ENCODE peak calls at places on chromosomes 7 and 10, in eight cellular contexts. One of them, this sample, is unnamed. For H3K36me3 and H3K27me3, the result is how much of the 10 kb centered on the place peaks cover.

GRCh38 chr7:13037216-13037615 is 349.8 kb downstream of the ARL4A start:
- DNase-seq in lung: no peak
- DNase-seq in heart left ventricle: no peak
- DNase-seq in testis: no peak
- DNase-seq in lower lobe of right lung: no peak
- DNase-seq in fibroblast of lung: peak
- DNase-seq in neuronal stem cell: no peak
- DNase-seq in endodermal cell: no peak
- DNase-seq in this sample: no peak

GRCh38 chr7:7793249-7793648 is 74.8 kb upstream of the RPA3 start:
- DNase-seq in testis: no peak
- DNase-seq in fibroblast of lung: no peak
- DNase-seq in heart left ventricle: no peak
- DNase-seq in endodermal cell: no peak
- DNase-seq in neuronal stem cell: no peak
- DNase-seq in lung: no peak
- DNase-seq in lower lobe of right lung: no peak
- DNase-seq in this sample: no peak

GRCh38 chr10:70355234-70356021 is 27.0 kb downstream of the LRRC20 start:
- DNase-seq in lower lobe of right lung: no peak
- DNase-seq in heart left ventricle: no peak
- DNase-seq in testis: no peak
- DNase-seq in lung: no peak
- DNase-seq in endodermal cell: no peak
- DNase-seq in fibroblast of lung: no peak
- DNase-seq in neuronal stem cell: no peak
- DNase-seq in this sample: no peak

GRCh38 chr7:74032191-74032490 is 4.2 kb downstream of the ELN start:
- DNase-seq in neuronal stem cell: no peak
- DNase-seq in heart left ventricle: no peak
- DNase-seq in lower lobe of right lung: no peak
- DNase-seq in lung: peak
- DNase-seq in fibroblast of lung: peak
- DNase-seq in testis: peak
- DNase-seq in endodermal cell: no peak
- DNase-seq in this sample: no peak

GRCh38 chr10:44853148-44853734 is 57.9 kb upstream of the TMEM72 start:
- DNase-seq in lower lobe of right lung: no peak
- DNase-seq in heart left ventricle: no peak
- DNase-seq in neuronal stem cell: no peak
- DNase-seq in fibroblast of lung: peak
- DNase-seq in lung: no peak
- DNase-seq in endodermal cell: no peak
- DNase-seq in testis: peak
- DNase-seq in this sample: peak

GRCh38 chr7:21671859-21672258 is 129.0 kb downstream of the DNAH11 start:
- DNase-seq in neuronal stem cell: no peak
- DNase-seq in lower lobe of right lung: no peak
- DNase-seq in lung: no peak
- DNase-seq in heart left ventricle: no peak
- DNase-seq in fibroblast of lung: no peak
- DNase-seq in endodermal cell: no peak
- DNase-seq in testis: no peak
- DNase-seq in this sample: no peak

GRCh38 chr7:55964802-55965470 is 551 bp downstream of the NIPSNAP2 start:
- DNase-seq in testis: peak
- DNase-seq in heart left ventricle: peak
- DNase-seq in fibroblast of lung: peak
- DNase-seq in lung: peak
- DNase-seq in endodermal cell: peak
- DNase-seq in lower lobe of right lung: peak
- DNase-seq in neuronal stem cell: peak
- DNase-seq in this sample: peak

GRCh38 chr7:24354456-24354855 is 70.5 kb downstream of the NPY start:
- DNase-seq in heart left ventricle: no peak
- DNase-seq in lower lobe of right lung: no peak
- DNase-seq in neuronal stem cell: no peak
- DNase-seq in lung: no peak
- DNase-seq in testis: no peak
- DNase-seq in endodermal cell: no peak
- DNase-seq in fibroblast of lung: no peak
- DNase-seq in this sample: no peak

GRCh38 chr7:127251048-127251451 is 1.7 kb downstream of the GRM8 start:
- DNase-seq in fibroblast of lung: no peak
- DNase-seq in testis: no peak
- DNase-seq in lower lobe of right lung: no peak
- DNase-seq in heart left ventricle: no peak
- DNase-seq in neuronal stem cell: no peak
- DNase-seq in lung: no peak
- DNase-seq in endodermal cell: peak
- DNase-seq in this sample: no peak

GRCh38 chr7:141456298-141456697 is 94.9 kb upstream of the AGK start:
- DNase-seq in testis: no peak
- DNase-seq in lung: no peak
- DNase-seq in fibroblast of lung: peak
- DNase-seq in neuronal stem cell: no peak
- DNase-seq in endodermal cell: no peak
- DNase-seq in heart left ventricle: no peak
- DNase-seq in lower lobe of right lung: no peak
- DNase-seq in this sample: no peak

GRCh38 chr10:96238889-96239624 is 32.3 kb downstream of the BLNK start:
- DNase-seq in endodermal cell: no peak
- DNase-seq in neuronal stem cell: no peak
- DNase-seq in fibroblast of lung: no peak
- DNase-seq in testis: no peak
- DNase-seq in lower lobe of right lung: no peak
- DNase-seq in lung: no peak
- DNase-seq in heart left ventricle: no peak
- DNase-seq in this sample: no peak

GRCh38 chr7:17552952-17553351 is 254.5 kb downstream of the AHR start:
- DNase-seq in lower lobe of right lung: no peak
- DNase-seq in testis: no peak
- DNase-seq in neuronal stem cell: no peak
- DNase-seq in fibroblast of lung: peak
- DNase-seq in heart left ventricle: no peak
- DNase-seq in lung: no peak
- DNase-seq in endodermal cell: no peak
- DNase-seq in this sample: no peak

GRCh38 chr10:94355841-94356240 is 6.9 kb downstream of the NOC3L start:
- DNase-seq in lung: no peak
- DNase-seq in neuronal stem cell: no peak
- DNase-seq in heart left ventricle: no peak
- DNase-seq in testis: no peak
- DNase-seq in endodermal cell: no peak
- DNase-seq in lower lobe of right lung: no peak
- DNase-seq in fibroblast of lung: no peak
- DNase-seq in this sample: no peak

GRCh38 chr10:94349327-94349726 is 13.4 kb downstream of the NOC3L start:
- DNase-seq in lower lobe of right lung: no peak
- DNase-seq in endodermal cell: no peak
- DNase-seq in lung: no peak
- DNase-seq in neuronal stem cell: no peak
- DNase-seq in heart left ventricle: no peak
- DNase-seq in fibroblast of lung: no peak
- DNase-seq in testis: no peak
- DNase-seq in this sample: no peak

GRCh38 chr10:94351089-94351488 is 11.7 kb downstream of the NOC3L start:
- DNase-seq in endodermal cell: no peak
- DNase-seq in fibroblast of lung: no peak
- DNase-seq in neuronal stem cell: no peak
- DNase-seq in heart left ventricle: no peak
- DNase-seq in testis: no peak
- DNase-seq in lower lobe of right lung: no peak
- DNase-seq in lung: no peak
- DNase-seq in this sample: no peak
- H3K36me3 ChIP-seq in endodermal cell: half or more
- H3K36me3 ChIP-seq in fibroblast of lung: under half
- H3K36me3 ChIP-seq in neuronal stem cell: under half
- H3K36me3 ChIP-seq in heart left ventricle: half or more
- H3K36me3 ChIP-seq in testis: under half
- H3K36me3 ChIP-seq in lower lobe of right lung: half or more
- H3K36me3 ChIP-seq in lung: under half
- H3K36me3 ChIP-seq in this sample: under half

DNA sequence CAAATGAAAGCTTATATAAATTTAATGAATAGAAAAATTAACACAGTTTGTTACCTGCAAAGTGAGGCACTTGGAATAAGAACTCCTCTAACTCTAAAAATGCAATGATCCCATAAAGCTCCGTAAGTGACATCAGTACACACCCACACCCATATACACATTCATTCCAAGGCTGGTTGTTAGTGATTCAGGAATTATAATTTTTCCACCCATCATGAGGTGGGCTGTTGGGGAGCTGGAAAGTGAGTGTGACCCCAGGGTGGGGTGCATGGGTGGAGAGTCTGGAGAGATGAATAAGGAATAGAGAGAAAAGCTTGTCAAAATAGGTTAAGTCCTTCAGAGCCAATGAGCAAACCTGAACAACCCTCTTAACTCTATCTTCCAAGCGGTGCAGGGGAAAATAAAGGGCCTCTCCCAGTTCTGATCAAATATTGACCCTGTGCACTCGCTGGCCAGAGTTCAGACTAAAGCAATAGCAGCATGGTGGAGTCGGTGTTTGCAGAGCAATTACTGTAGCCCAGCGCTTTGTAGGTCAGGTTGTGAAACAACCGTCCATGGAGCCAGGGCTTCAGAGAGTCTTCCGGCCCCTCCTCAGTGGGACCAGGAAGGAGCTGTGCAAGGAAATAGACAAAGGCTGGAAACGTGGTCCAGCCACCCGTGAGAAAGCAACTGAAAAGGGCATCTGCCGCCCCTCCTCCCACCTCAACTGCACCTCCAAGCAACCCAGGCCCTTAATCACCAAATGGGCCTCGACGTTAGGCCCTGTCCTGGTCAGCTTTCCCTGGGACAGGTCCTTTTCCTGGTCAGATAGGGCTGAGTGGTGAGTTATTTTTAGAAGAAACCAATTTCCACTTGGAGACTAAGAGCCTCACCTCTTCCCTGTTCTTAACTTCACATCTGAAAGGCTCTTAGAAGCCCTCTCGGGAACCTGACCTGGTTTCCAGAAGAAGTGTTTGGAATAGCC is 61.2 kb downstream of the SH3PXD2A start:
- DNase-seq in endodermal cell: no peak
- DNase-seq in neuronal stem cell: no peak
- DNase-seq in heart left ventricle: no peak
- DNase-seq in fibroblast of lung: no peak
- DNase-seq in lower lobe of right lung: peak
- DNase-seq in testis: no peak
- DNase-seq in lung: peak
- DNase-seq in this sample: peak
- H3K27ac ChIP-seq in endodermal cell: no peak
- H3K27ac ChIP-seq in neuronal stem cell: no peak
- H3K27ac ChIP-seq in heart left ventricle: peak
- H3K27ac ChIP-seq in fibroblast of lung: no peak
- H3K27ac ChIP-seq in lower lobe of right lung: peak
- H3K27ac ChIP-seq in testis: no peak
- H3K27ac ChIP-seq in lung: peak
- H3K27ac ChIP-seq in this sample: peak

GRCh38 chr7:133448012-133448411 is 195.1 kb downstream of the EXOC4 start:
- DNase-seq in testis: no peak
- DNase-seq in neuronal stem cell: no peak
- DNase-seq in lung: no peak
- DNase-seq in fibroblast of lung: no peak
- DNase-seq in lower lobe of right lung: no peak
- DNase-seq in heart left ventricle: no peak
- DNase-seq in endodermal cell: no peak
- DNase-seq in this sample: no peak
- H3K27me3 ChIP-seq in testis: under half
- H3K27me3 ChIP-seq in neuronal stem cell: under half
- H3K27me3 ChIP-seq in lung: under half
- H3K27me3 ChIP-seq in fibroblast of lung: under half
- H3K27me3 ChIP-seq in lower lobe of right lung: under half
- H3K27me3 ChIP-seq in heart left ventricle: under half
- H3K27me3 ChIP-seq in endodermal cell: under half
- H3K27me3 ChIP-seq in this sample: under half

GRCh38 chr10:248307-248706 is 113.1 kb downstream of the ZMYND11 start:
- DNase-seq in lower lobe of right lung: no peak
- DNase-seq in neuronal stem cell: no peak
- DNase-seq in lung: no peak
- DNase-seq in testis: no peak
- DNase-seq in endodermal cell: no peak
- DNase-seq in heart left ventricle: no peak
- DNase-seq in fibroblast of lung: peak
- DNase-seq in this sample: no peak
- H3K36me3 ChIP-seq in lower lobe of right lung: half or more
- H3K36me3 ChIP-seq in neuronal stem cell: under half
- H3K36me3 ChIP-seq in lung: under half
- H3K36me3 ChIP-seq in testis: under half
- H3K36me3 ChIP-seq in endodermal cell: half or more
- H3K36me3 ChIP-seq in heart left ventricle: half or more
- H3K36me3 ChIP-seq in fibroblast of lung: under half
- H3K36me3 ChIP-seq in this sample: under half

DNA sequence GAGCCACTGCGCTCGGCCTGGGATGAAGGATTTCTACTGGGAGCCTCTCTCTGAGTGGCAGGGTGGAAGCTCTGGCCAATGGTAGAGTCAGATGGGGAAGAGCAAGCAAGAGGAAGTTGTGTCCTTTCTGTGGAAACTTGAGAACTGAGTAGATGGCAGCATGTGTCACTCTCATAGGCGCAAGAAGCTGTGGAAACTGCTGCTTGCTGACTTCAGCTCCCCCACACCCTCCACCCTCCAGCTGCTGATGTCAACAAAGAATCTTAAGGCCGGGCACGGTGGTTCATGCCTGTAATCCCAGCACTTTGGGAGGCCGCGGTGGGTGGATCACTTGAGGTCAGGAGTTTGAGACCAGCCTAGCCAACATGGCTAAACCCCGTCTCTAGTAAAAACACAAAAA is 39.8 kb upstream of the SRGN start:
- DNase-seq in testis: peak
- DNase-seq in endodermal cell: no peak
- DNase-seq in heart left ventricle: no peak
- DNase-seq in lower lobe of right lung: peak
- DNase-seq in lung: peak
- DNase-seq in fibroblast of lung: no peak
- DNase-seq in neuronal stem cell: no peak
- DNase-seq in this sample: no peak
- H3K27ac ChIP-seq in testis: no peak
- H3K27ac ChIP-seq in endodermal cell: no peak
- H3K27ac ChIP-seq in heart left ventricle: peak
- H3K27ac ChIP-seq in lower lobe of right lung: peak
- H3K27ac ChIP-seq in lung: no peak
- H3K27ac ChIP-seq in fibroblast of lung: no peak
- H3K27ac ChIP-seq in neuronal stem cell: no peak
- H3K27ac ChIP-seq in this sample: no peak